ENCODE peak calls at places on chromosomes 1 and 21, in six cellular contexts. V is endothelial cell, B is myocyte, F is NCI-H82, S is body of pancreas, J is astrocyte. N is an unnamed sample.
A peak's percentile ranks its signal among the peaks of the same experiment; 100 is the strongest.

GRCh38 chr21:32463889-32464300 is 51.4 kb downstream of the EVA1C start:
- DNase-seq in V (no peak), B (peak; percentile 67), F (no peak), S (no peak), J (peak; percentile 98), N (no peak)

GRCh38 chr1:1066403-1067283 is 7.5 kb downstream of the RNF223 start:
- DNase-seq in V (no peak), B (no peak), F (no peak), S (no peak), J (no peak), N (no peak)

GRCh38 chr1:31938184-31938975 is at the start of gene PTP4A2:
- DNase-seq in V (peak; percentile 94), B (peak; percentile 95), F (peak; percentile 97), S (peak; percentile 95), J (peak; percentile 79), N (peak; percentile 95)

GRCh38 chr1:109807822-109808680 is 44.3 kb upstream of the EPS8L3 start:
- DNase-seq in V (no peak), B (peak; percentile 57), F (no peak), S (no peak), J (peak; percentile 62), N (no peak)

GRCh38 chr1:39368045-39368444 is 123.4 kb upstream of the BMP8A start:
- DNase-seq in V (no peak), B (peak; percentile 65), F (no peak), S (no peak), J (no peak), N (no peak)

GRCh38 chr1:33005812-33006465 is 30.7 kb downstream of the AK2 start:
- DNase-seq in V (no peak), B (no peak), F (no peak), S (peak; percentile 23), J (peak; percentile 49), N (no peak)

GRCh38 chr21:31132574-31133242 is 94.4 kb upstream of the KRTAP19-8 start:
- DNase-seq in V (no peak), B (peak; percentile 19), F (no peak), S (no peak), J (peak; percentile 18), N (no peak)

GRCh38 chr21:27212444-27212843 is 245.6 kb upstream of the ADAMTS5 start:
- DNase-seq in V (no peak), B (no peak), F (no peak), S (no peak), J (no peak), N (no peak)

GRCh38 chr1:2345297-2346075 is 45.9 kb downstream of the MORN1 start:
- DNase-seq in V (no peak), B (no peak), F (no peak), S (no peak), J (no peak), N (no peak)

GRCh38 chr1:113872219-113872934 is 865 bp upstream of the PTPN22 start:
- DNase-seq in V (no peak), B (no peak), F (no peak), S (no peak), J (no peak), N (no peak)

GRCh38 chr1:228007054-228007800 is 429 bp downstream of the WNT3A start:
- DNase-seq in V (no peak), B (no peak), F (no peak), S (peak; percentile 10), J (no peak), N (no peak)

GRCh38 chr1:156643266-156644092 is 1.6 kb downstream of the BCAN start:
- DNase-seq in V (no peak), B (no peak), F (no peak), S (no peak), J (no peak), N (no peak)

GRCh38 chr1:20322081-20322824 is 31.6 kb downstream of the VWA5B1 start:
- DNase-seq in V (no peak), B (peak; percentile 11), F (no peak), S (no peak), J (peak; percentile 23), N (no peak)

GRCh38 chr1:87451229-87451900 is 122.7 kb downstream of the LMO4 start:
- DNase-seq in V (no peak), B (no peak), F (no peak), S (no peak), J (peak; percentile 51), N (no peak)

GRCh38 chr1:229093546-229094336 is 177.2 kb upstream of the RAB4A start:
- DNase-seq in V (no peak), B (no peak), F (no peak), S (peak; percentile 76), J (no peak), N (peak; percentile 88)

GRCh38 chr1:26378088-26378878 is 5.7 kb upstream of the ZNF683 start:
- DNase-seq in V (no peak), B (peak; percentile 92), F (peak; percentile 50), S (no peak), J (peak; percentile 99), N (no peak)

GRCh38 chr21:35045539-35046222 is 3.4 kb downstream of the RUNX1 start:
- DNase-seq in V (no peak), B (no peak), F (no peak), S (no peak), J (no peak), N (no peak)

GRCh38 chr1:73310797-73311381 is 887.1 kb downstream of the LRRIQ3 start:
- DNase-seq in V (no peak), B (no peak), F (no peak), S (no peak), J (no peak), N (no peak)

GRCh38 chr1:46757956-46758304 is 39.0 kb upstream of the EFCAB14 start:
- DNase-seq in V (no peak), B (no peak), F (no peak), S (no peak), J (no peak), N (no peak)

GRCh38 chr1:228836954-228837481 is 101.7 kb downstream of the RHOU start:
- DNase-seq in V (no peak), B (no peak), F (no peak), S (no peak), J (no peak), N (no peak)

GRCh38 chr21:27421654-27422053 is 454.8 kb upstream of the ADAMTS5 start:
- DNase-seq in V (no peak), B (no peak), F (no peak), S (no peak), J (no peak), N (no peak)

GRCh38 chr1:8646189-8646588 is 171.3 kb downstream of the RERE start:
- DNase-seq in V (no peak), B (no peak), F (no peak), S (no peak), J (no peak), N (no peak)

GRCh38 chr1:20964540-20965484 is 177.7 kb upstream of the HP1BP3 start:
- DNase-seq in V (no peak), B (no peak), F (no peak), S (no peak), J (no peak), N (no peak)

GRCh38 chr1:156623946-156624813 is 5.0 kb downstream of the HAPLN2 start:
- DNase-seq in V (peak; percentile 69), B (no peak), F (peak; percentile 92), S (no peak), J (no peak), N (no peak)

GRCh38 chr1:109764561-109765482 is 1.1 kb upstream of the EPS8L3 start:
- DNase-seq in V (no peak), B (no peak), F (no peak), S (peak; percentile 5), J (no peak), N (no peak)

GRCh38 chr1:17212487-17213121 is 7.7 kb downstream of the PADI1 start:
- DNase-seq in V (no peak), B (peak; percentile 82), F (peak; percentile 41), S (peak; percentile 20), J (peak; percentile 78), N (no peak)

GRCh38 chr1:154557939-154558609 is 388 bp downstream of the UBE2Q1 start:
- DNase-seq in V (peak; percentile 60), B (no peak), F (peak; percentile 59), S (peak; percentile 59), J (no peak), N (no peak)

GRCh38 chr1:110003747-110004428 is 19.3 kb downstream of the AHCYL1 start:
- DNase-seq in V (peak; percentile 34), B (peak; percentile 85), F (peak; percentile 94), S (peak; percentile 71), J (peak; percentile 99), N (no peak)

GRCh38 chr21:35249636-35250035 is 200.5 kb upstream of the RUNX1 start:
- DNase-seq in V (no peak), B (no peak), F (no peak), S (no peak), J (no peak), N (no peak)

GRCh38 chr1:20588634-20589225 is at the start of gene CDA:
- DNase-seq in V (no peak), B (no peak), F (no peak), S (no peak), J (no peak), N (no peak)

GRCh38 chr1:228884615-228885566 is 149.6 kb downstream of the RHOU start:
- DNase-seq in V (no peak), B (no peak), F (no peak), S (no peak), J (peak; percentile 3), N (no peak)

GRCh38 chr21:41582866-41583265 is 74.9 kb upstream of the TMPRSS2 start:
- DNase-seq in V (no peak), B (no peak), F (no peak), S (no peak), J (no peak), N (no peak)

GRCh38 chr1:58317086-58317485 is 229.4 kb downstream of the OMA1 start:
- DNase-seq in V (no peak), B (no peak), F (peak; percentile 84), S (no peak), J (no peak), N (no peak)

GRCh38 chr1:168428063-168428731 is 115.6 kb downstream of the XCL2 start:
- DNase-seq in V (no peak), B (peak; percentile 24), F (peak; percentile 24), S (peak; percentile 15), J (peak; percentile 61), N (no peak)